ENCODE peak calls at places on chromosomes 1 and 21, in nine cellular contexts. E is cardiac muscle cell, Z is A549, F is heart right ventricle, K is IMR-90, V is left lung, B is RWPE1, C is right cardiac atrium, W is psoas muscle. I is an unnamed sample.

GRCh38 chr1:174870319-174870718 is 129.4 kb upstream of the CACYBP start:
- DNase-seq in E (no peak), Z (no peak), F (no peak), K (no peak), V (no peak), B (no peak), C (no peak), W (no peak), I (no peak)

GRCh38 chr1:210234254-210234747 is 1.7 kb downstream of the SERTAD4 start:
- DNase-seq in E (no peak), Z (no peak), F (no peak), K (no peak), V (no peak), B (no peak), C (no peak), W (no peak), I (no peak)

GRCh38 chr21:30234643-30235042 is 18.7 kb upstream of the CLDN8 start:
- DNase-seq in E (peak), Z (no peak), F (no peak), K (no peak), V (no peak), B (peak), C (no peak), W (no peak), I (no peak)

GRCh38 chr1:234123867-234124266 is 219.4 kb downstream of the SLC35F3 start:
- DNase-seq in E (peak), Z (no peak), F (no peak), K (peak), V (no peak), B (no peak), C (no peak), W (no peak), I (no peak)

GRCh38 chr1:19754482-19754881 is 45.2 kb downstream of the TMCO4 start:
- DNase-seq in E (no peak), Z (no peak), F (no peak), K (no peak), V (no peak), B (no peak), C (no peak), W (no peak), I (no peak)

GRCh38 chr1:209370616-209371015 is 212.9 kb upstream of the CAMK1G start:
- DNase-seq in E (no peak), Z (no peak), F (no peak), K (no peak), V (no peak), B (peak), C (no peak), W (no peak), I (no peak)

GRCh38 chr1:168520052-168520751 is 23.6 kb downstream of the XCL2 start:
- DNase-seq in E (no peak), Z (no peak), F (no peak), K (no peak), V (no peak), B (no peak), C (no peak), W (no peak), I (no peak)

GRCh38 chr1:35717911-35718476 is 690 bp downstream of the C1orf216 start:
- DNase-seq in E (peak), Z (peak), F (peak), K (peak), V (no peak), B (peak), C (peak), W (peak), I (no peak)

GRCh38 chr1:238052496-238053266 is 162.0 kb upstream of the ZP4 start:
- DNase-seq in E (no peak), Z (no peak), F (no peak), K (peak), V (no peak), B (peak), C (no peak), W (no peak), I (no peak)

GRCh38 chr1:47705517-47706130 is 267.8 kb downstream of the FOXD2 start:
- DNase-seq in E (peak), Z (no peak), F (no peak), K (no peak), V (no peak), B (no peak), C (no peak), W (no peak), I (no peak)

GRCh38 chr1:9539829-9540550 is 725 bp downstream of the SLC25A33 start:
- DNase-seq in E (peak), Z (peak), F (peak), K (peak), V (peak), B (peak), C (peak), W (peak), I (peak)

GRCh38 chr1:203036135-203036534 is 9.8 kb downstream of the PPFIA4 start:
- DNase-seq in E (peak), Z (no peak), F (no peak), K (peak), V (no peak), B (no peak), C (no peak), W (no peak), I (no peak)

GRCh38 chr1:156471496-156472490 is 28.8 kb downstream of the MEF2D start:
- DNase-seq in E (peak), Z (no peak), F (peak), K (no peak), V (peak), B (no peak), C (peak), W (peak), I (no peak)

GRCh38 chr1:5109652-5110051 is 455.2 kb downstream of the AJAP1 start:
- DNase-seq in E (no peak), Z (no peak), F (no peak), K (no peak), V (no peak), B (no peak), C (no peak), W (no peak), I (no peak)

GRCh38 chr1:25707280-25708016 is 90.9 kb downstream of the MAN1C1 start:
- DNase-seq in E (no peak), Z (no peak), F (no peak), K (peak), V (no peak), B (no peak), C (no peak), W (no peak), I (no peak)

GRCh38 chr1:53949651-53950050 is 3.5 kb downstream of the LRRC42 start:
- DNase-seq in E (no peak), Z (no peak), F (peak), K (no peak), V (no peak), B (no peak), C (no peak), W (no peak), I (no peak)

GRCh38 chr1:201756411-201756810 is 72.5 kb upstream of the IPO9 start:
- DNase-seq in E (peak), Z (no peak), F (no peak), K (peak), V (no peak), B (no peak), C (no peak), W (no peak), I (no peak)

GRCh38 chr1:68653882-68654281 is 157.0 kb upstream of the DEPDC1 start:
- DNase-seq in E (no peak), Z (no peak), F (no peak), K (no peak), V (no peak), B (no peak), C (no peak), W (no peak), I (no peak)

GRCh38 chr21:37071561-37072238 is 1.2 kb downstream of the PIGP start:
- DNase-seq in E (peak), Z (peak), F (peak), K (peak), V (no peak), B (peak), C (peak), W (peak), I (no peak)

GRCh38 chr1:222928212-222928611 is 113.4 kb downstream of the DISP1 start:
- DNase-seq in E (peak), Z (no peak), F (peak), K (peak), V (no peak), B (no peak), C (peak), W (peak), I (peak)

GRCh38 chr1:234213576-234214128 is 159.6 kb upstream of the COA6 start:
- DNase-seq in E (no peak), Z (no peak), F (no peak), K (no peak), V (no peak), B (no peak), C (no peak), W (no peak), I (no peak)

GRCh38 chr1:234725177-234726132 is 115.5 kb upstream of the IRF2BP2 start:
- DNase-seq in E (peak), Z (no peak), F (peak), K (no peak), V (no peak), B (no peak), C (peak), W (no peak), I (peak)

GRCh38 chr1:39481289-39481688 is 10.1 kb upstream of the BMP8A start:
- DNase-seq in E (no peak), Z (no peak), F (no peak), K (no peak), V (no peak), B (no peak), C (no peak), W (no peak), I (no peak)

GRCh38 chr1:23421752-23422312 is 2.7 kb downstream of the TCEA3 start:
- DNase-seq in E (peak), Z (no peak), F (no peak), K (peak), V (no peak), B (no peak), C (no peak), W (no peak), I (no peak)

GRCh38 chr1:63103682-63104081 is 218.7 kb upstream of the FOXD3 start:
- DNase-seq in E (no peak), Z (no peak), F (no peak), K (no peak), V (no peak), B (no peak), C (no peak), W (no peak), I (no peak)

GRCh38 chr21:18174370-18174769 is 70.3 kb upstream of the CHODL start:
- DNase-seq in E (no peak), Z (no peak), F (no peak), K (no peak), V (no peak), B (no peak), C (no peak), W (no peak), I (no peak)

GRCh38 chr21:18178509-18178908 is 66.1 kb upstream of the CHODL start:
- DNase-seq in E (no peak), Z (no peak), F (no peak), K (no peak), V (no peak), B (no peak), C (no peak), W (no peak), I (no peak)
- H3K27ac ChIP-seq in E (no peak), Z (no peak), F (no peak), K (no peak), V (no peak), B (no peak), C (no peak), W (no peak), I (no peak)

GRCh38 chr21:16570196-16570595 is 840.4 kb downstream of the USP25 start:
- DNase-seq in E (no peak), Z (no peak), F (no peak), K (peak), V (no peak), B (no peak), C (no peak), W (no peak), I (no peak)

GRCh38 chr21:16569679-16570078 is 839.9 kb downstream of the USP25 start:
- DNase-seq in E (no peak), Z (no peak), F (no peak), K (peak), V (no peak), B (no peak), C (no peak), W (no peak), I (no peak)

GRCh38 chr21:16571594-16571993 is 841.8 kb downstream of the USP25 start:
- DNase-seq in E (no peak), Z (no peak), F (no peak), K (no peak), V (no peak), B (no peak), C (no peak), W (no peak), I (no peak)

GRCh38 chr21:16570856-16571255 is 841.1 kb downstream of the USP25 start:
- DNase-seq in E (no peak), Z (no peak), F (no peak), K (no peak), V (no peak), B (no peak), C (no peak), W (no peak), I (no peak)

GRCh38 chr21:16568661-16569060 is 838.9 kb downstream of the USP25 start:
- DNase-seq in E (no peak), Z (no peak), F (no peak), K (no peak), V (no peak), B (no peak), C (no peak), W (no peak), I (no peak)
- H3K27ac ChIP-seq in E (no peak), Z (peak), F (no peak), K (no peak), V (no peak), B (no peak), C (no peak), W (no peak), I (no peak)

GRCh38 chr1:32273389-32274208 is 18.3 kb upstream of the HDAC1 start:
- DNase-seq in E (no peak), Z (no peak), F (no peak), K (peak), V (no peak), B (peak), C (peak), W (no peak), I (no peak)
- H3K27ac ChIP-seq in E (no peak), Z (peak), F (no peak), K (no peak), V (no peak), B (no peak), C (no peak), W (no peak), I (no peak)

DNA sequence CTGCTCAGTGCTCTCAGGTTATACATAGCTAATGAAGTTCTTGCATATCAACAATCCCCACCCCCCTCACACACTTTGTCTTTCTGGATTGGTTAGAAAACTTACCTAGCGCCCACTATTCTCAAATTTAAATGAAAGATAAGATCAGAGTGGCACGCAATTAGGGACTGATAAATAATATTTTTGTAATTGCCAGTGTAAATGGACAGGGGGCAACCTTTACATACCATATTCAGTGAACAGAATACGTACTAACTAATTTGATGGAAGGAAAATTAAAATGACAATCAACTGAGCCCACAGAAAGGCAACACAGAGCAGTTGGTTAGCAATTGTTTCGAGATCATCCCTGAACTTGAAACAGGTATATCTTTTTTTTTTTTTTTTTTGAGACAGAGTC is 11.7 kb downstream of the SELL start:
- DNase-seq in E (no peak), Z (no peak), F (no peak), K (no peak), V (no peak), B (no peak), C (no peak), W (no peak), I (no peak)
- H3K27ac ChIP-seq in E (no peak), Z (no peak), F (no peak), K (no peak), V (no peak), B (no peak), C (no peak), W (no peak), I (no peak)

I was measured in substantia nigra.